ENCODE peak calls at places on chromosome 9, in nine cellular contexts. Z, M, D, S, V, K, P, G and Y are unnamed samples.

GRCh38 chr9:98906273-98907040 is 37.2 kb upstream of the COL15A1 start:
- DNase-seq in K (peak), V (no peak), M (no peak), P (no peak), Z (no peak), G (no peak), D (no peak), S (no peak), Y (no peak)

GRCh38 chr9:138047469-138048040 is 170.0 kb downstream of the CACNA1B start:
- DNase-seq in D (peak), G (no peak), K (peak), P (no peak), Z (no peak), S (no peak), M (no peak), V (peak), Y (no peak)

GRCh38 chr9:18976368-18977238 is 56.4 kb downstream of the SAXO1 start:
- DNase-seq in Z (peak), S (no peak), D (peak), M (peak), G (no peak), V (no peak), P (peak), K (no peak), Y (peak)

GRCh38 chr9:126440042-126440441 is 113.4 kb downstream of the MVB12B start:
- DNase-seq in G (peak), K (no peak), S (no peak), Z (no peak), V (no peak), D (no peak), M (no peak), P (no peak), Y (no peak)

GRCh38 chr9:127505396-127506116 is 54.2 kb downstream of the LRSAM1 start:
- DNase-seq in Z (no peak), D (no peak), V (no peak), G (no peak), M (peak), S (no peak), K (peak), P (no peak), Y (peak)

GRCh38 chr9:99753436-99753835 is 68.2 kb upstream of the NR4A3 start:
- DNase-seq in D (no peak), M (peak), V (no peak), G (no peak), P (no peak), S (no peak), Z (no peak), K (no peak), Y (peak)

GRCh38 chr9:121861501-121862180 is 210.2 kb downstream of the DAB2IP start:
- DNase-seq in M (peak), G (peak), K (no peak), Z (no peak), P (no peak), D (peak), S (no peak), V (peak), Y (peak)

GRCh38 chr9:126420643-126421564 is 94.3 kb downstream of the MVB12B start:
- DNase-seq in K (no peak), Z (peak), M (peak), V (no peak), P (no peak), S (no peak), G (peak), D (no peak), Y (peak)

GRCh38 chr9:84679571-84679970 is 10.0 kb downstream of the NTRK2 start:
- DNase-seq in D (no peak), V (no peak), K (no peak), Z (no peak), P (no peak), G (no peak), M (no peak), S (no peak), Y (no peak)

GRCh38 chr9:115300896-115301295 is 182.9 kb upstream of the TNC start:
- DNase-seq in D (no peak), M (no peak), G (no peak), V (no peak), Z (no peak), S (no peak), P (no peak), K (no peak), Y (no peak)

GRCh38 chr9:15137089-15137488 is 169.9 kb downstream of the TTC39B start:
- DNase-seq in V (no peak), Z (no peak), M (no peak), G (no peak), K (no peak), P (no peak), S (no peak), D (no peak), Y (no peak)

GRCh38 chr9:129761901-129762359 is 9.1 kb upstream of the PTGES start:
- DNase-seq in K (no peak), S (no peak), V (no peak), P (peak), D (no peak), G (no peak), Z (peak), M (peak), Y (peak)

GRCh38 chr9:72579880-72580570 is 58.6 kb downstream of the TMC1 start:
- DNase-seq in D (no peak), K (no peak), M (peak), P (no peak), S (no peak), Z (peak), G (no peak), V (no peak), Y (peak)

GRCh38 chr9:137509198-137509597 is 41.0 kb downstream of the PNPLA7 start:
- DNase-seq in V (no peak), S (no peak), K (no peak), D (no peak), P (no peak), G (no peak), Z (no peak), M (no peak), Y (no peak)

GRCh38 chr9:8473226-8473625 is 673.6 kb upstream of the DMAC1 start:
- DNase-seq in D (no peak), S (no peak), G (no peak), P (no peak), M (no peak), K (no peak), Z (no peak), V (no peak), Y (no peak)

GRCh38 chr9:36101916-36102741 is 34.4 kb upstream of the GLIPR2 start:
- DNase-seq in G (no peak), K (no peak), V (no peak), D (no peak), Z (peak), S (peak), M (peak), P (peak), Y (peak)

GRCh38 chr9:76592105-76593010 is 133.4 kb downstream of the GCNT1 start:
- DNase-seq in G (no peak), Z (peak), K (no peak), S (no peak), P (no peak), V (no peak), M (no peak), D (no peak), Y (no peak)

GRCh38 chr9:112743216-112743835 is 7.2 kb upstream of the SNX30 start:
- DNase-seq in S (no peak), M (no peak), D (no peak), P (no peak), G (no peak), Z (no peak), K (no peak), V (no peak), Y (no peak)
- TF ChIP-seq CTCF in S (no peak), M (peak), D (no peak), P (no peak), G (no peak), Z (no peak), K (no peak), V (no peak), Y (no peak)

GRCh38 chr9:6218099-6218502 is 2.5 kb downstream of the IL33 start:
- DNase-seq in M (peak), D (no peak), K (no peak), G (no peak), V (no peak), S (peak), Z (no peak), P (no peak), Y (peak)
- H3K4me3 ChIP-seq in M (no peak), D (peak), K (peak), G (peak), V (no peak), S (no peak), Z (no peak), P (no peak), Y (no peak)

DNA sequence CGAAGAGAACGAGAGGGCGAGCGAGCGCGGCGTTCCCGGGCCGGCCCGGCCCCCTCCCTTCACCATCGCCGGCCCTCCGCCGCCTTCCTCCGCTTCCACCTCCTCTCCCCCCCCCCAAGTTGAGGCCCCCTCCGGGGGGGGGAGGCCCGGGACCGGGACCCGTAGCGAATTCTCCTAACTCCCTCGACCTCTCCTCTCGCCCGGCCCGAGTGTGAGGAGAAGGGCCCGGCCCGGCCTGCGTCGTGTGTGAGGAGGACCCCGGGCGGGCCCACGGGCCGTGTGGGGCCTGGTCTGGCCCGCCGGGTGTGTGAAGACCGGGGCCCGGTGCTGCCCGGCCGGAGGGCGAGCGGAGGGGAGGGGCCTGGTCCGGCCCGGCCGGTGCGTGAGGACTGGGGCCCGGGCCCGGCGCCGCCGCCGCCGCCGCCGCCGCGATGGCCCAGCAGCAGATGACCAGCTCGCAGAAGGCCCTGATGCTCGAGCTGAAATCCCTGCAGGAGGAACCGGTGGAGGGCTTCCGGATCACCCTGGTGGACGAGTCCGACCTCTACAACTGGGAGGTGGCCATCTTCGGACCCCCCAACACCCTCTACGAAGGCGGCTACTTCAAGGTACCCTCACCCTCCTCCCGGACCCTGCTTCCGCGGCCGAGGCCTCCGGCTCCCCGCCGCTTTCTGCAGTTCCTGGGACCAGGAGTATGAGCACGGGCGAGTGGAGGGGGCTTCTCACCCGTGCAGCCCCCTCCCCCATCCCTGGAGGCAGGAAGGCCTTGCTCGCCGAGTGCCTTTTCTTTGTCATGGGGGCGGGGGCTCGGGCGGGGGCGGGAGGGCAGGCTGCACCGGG is 587 bp downstream of the UBE2R2 start:
- DNase-seq in S (peak), G (peak), V (no peak), P (peak), M (peak), K (peak), D (peak), Z (peak), Y (peak)
- TF ChIP-seq CTCF in S (no peak), G (no peak), V (no peak), P (no peak), M (no peak), K (peak), D (no peak), Z (peak), Y (no peak)

DNA sequence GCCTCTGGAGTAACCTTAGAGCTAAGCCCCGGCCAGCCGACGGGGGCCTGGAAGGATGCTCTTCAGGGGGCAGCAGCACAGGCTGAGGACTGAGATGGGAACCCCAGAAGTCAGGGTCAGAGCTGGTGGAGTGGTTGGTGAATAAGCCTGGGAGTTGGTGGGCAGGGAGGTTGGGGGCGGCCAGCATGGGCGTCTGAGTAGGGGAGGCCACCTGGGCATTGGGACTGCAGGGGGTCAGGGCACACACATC is 14.4 kb downstream of the NINJ1 start:
- DNase-seq in Z (no peak), M (no peak), S (no peak), K (no peak), G (no peak), V (no peak), D (no peak), P (no peak), Y (no peak)
- H3K4me3 ChIP-seq in Z (no peak), M (no peak), S (no peak), K (no peak), G (peak), V (no peak), D (no peak), P (no peak), Y (no peak)

GRCh38 chr9:17462869-17463464 is 115.9 kb upstream of the SH3GL2 start:
- DNase-seq in V (no peak), K (no peak), D (peak), M (peak), S (peak), P (peak), Z (peak), G (no peak), Y (peak)
- TF ChIP-seq CTCF in V (peak), K (peak), D (peak), M (peak), S (peak), P (peak), Z (peak), G (no peak), Y (peak)

GRCh38 chr9:134327671-134328231 is 1.5 kb downstream of the RXRA start:
- DNase-seq in M (no peak), Z (no peak), P (no peak), S (no peak), G (no peak), V (no peak), K (peak), D (no peak), Y (peak)

GRCh38 chr9:134328841-134329575 is 2.8 kb downstream of the RXRA start:
- DNase-seq in M (no peak), S (peak), Z (no peak), D (peak), V (no peak), G (no peak), P (no peak), K (peak), Y (peak)

GRCh38 chr9:134326754-134327526 is 685 bp downstream of the RXRA start:
- DNase-seq in P (no peak), V (no peak), S (no peak), Z (peak), K (peak), M (peak), G (no peak), D (no peak), Y (peak)

GRCh38 chr9:134329576-134329855 is 3.3 kb downstream of the RXRA start:
- DNase-seq in D (no peak), K (no peak), M (no peak), Z (no peak), P (no peak), V (no peak), S (no peak), G (no peak), Y (peak)

DNA sequence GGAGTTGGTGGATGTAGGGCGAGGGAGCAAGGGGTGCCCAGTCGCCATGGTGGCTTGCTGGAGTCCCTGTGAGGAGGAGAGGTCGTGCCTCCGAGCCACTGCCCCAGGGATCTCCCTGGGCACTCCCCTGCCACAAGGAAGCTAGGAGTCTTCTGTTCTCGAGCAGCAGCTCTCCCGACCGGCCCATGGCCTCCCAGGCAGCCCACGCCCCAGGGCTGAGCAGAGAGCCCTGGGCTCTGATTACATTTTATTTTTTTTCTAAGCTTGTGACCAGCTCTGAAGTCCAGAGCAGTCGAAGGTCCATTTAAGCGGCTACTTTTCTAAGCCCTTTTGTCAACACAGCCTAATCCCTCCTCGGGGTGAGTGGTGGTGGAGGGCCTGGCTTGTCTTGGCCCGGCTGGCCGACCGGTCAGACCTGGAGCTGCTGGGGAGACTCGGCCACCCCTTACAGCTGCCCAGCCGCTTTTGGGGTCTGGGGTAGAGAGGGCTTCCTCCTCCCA is 2.1 kb downstream of the RXRA start:
- DNase-seq in G (no peak), K (no peak), S (no peak), M (no peak), V (no peak), P (no peak), D (peak), Z (no peak), Y (peak)
- H3K4me3 ChIP-seq in G (peak), K (peak), S (peak), M (peak), V (peak), P (peak), D (peak), Z (peak), Y (peak)

GRCh38 chr9:26863074-26863473 is 29.5 kb downstream of the CAAP1 start:
- DNase-seq in Z (peak), P (no peak), V (no peak), G (no peak), K (no peak), S (no peak), M (peak), D (no peak), Y (peak)
- TF ChIP-seq CTCF in Z (peak), P (peak), V (peak), G (no peak), K (no peak), S (no peak), M (peak), D (no peak), Y (peak)

DNA sequence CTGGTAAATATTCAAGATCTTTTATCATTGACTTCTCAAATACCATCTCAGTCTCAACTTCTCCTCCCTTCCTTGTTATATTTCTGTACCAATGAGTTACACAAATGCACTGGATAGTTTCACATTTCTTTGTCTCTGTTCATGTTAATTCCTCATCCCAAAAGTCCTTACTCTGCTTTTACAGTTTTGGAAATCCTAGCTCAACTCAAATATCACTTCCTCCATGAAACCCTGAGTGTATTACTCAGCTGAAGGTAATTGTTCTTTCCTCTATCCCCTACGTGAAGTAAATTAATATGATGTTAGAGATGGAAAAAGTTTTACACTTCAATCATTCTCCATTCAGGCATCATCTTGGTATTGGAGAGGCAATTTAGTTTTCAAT is 241.5 kb downstream of the TLE4 start:
- DNase-seq in P (no peak), V (no peak), M (no peak), D (no peak), S (no peak), K (no peak), Z (no peak), G (no peak), Y (no peak)
- H3K4me3 ChIP-seq in P (no peak), V (no peak), M (no peak), D (no peak), S (no peak), K (no peak), Z (no peak), G (no peak), Y (no peak)